ENCODE peak calls at places on chromosomes 4 and X, in six cellular contexts. Z is NCI-H345, N is dorsolateral prefrontal cortex, Y is caudate nucleus, S is iPS DF 19.7, X is NCI-H524 treated with DMSO at 0.1 percent for 48 hours. F is an unnamed sample.

GRCh38 chrX:111387470-111387869 is 24.5 kb downstream of the DCX start:
- DNase-seq in N (no peak), Y (no peak), S (no peak), X (no peak), Z (peak), F (no peak)

GRCh38 chr4:126794363-126794762 is 838.4 kb upstream of the INTU start:
- DNase-seq in Z (no peak), N (no peak), X (no peak), Y (no peak), S (no peak), F (peak)

GRCh38 chr4:156774422-156774821 is 197.2 kb downstream of the PDGFC start:
- DNase-seq in X (no peak), N (no peak), Z (no peak), Y (no peak), S (no peak), F (peak)

GRCh38 chr4:154593868-154594267 is 3.3 kb upstream of the FGA start:
- DNase-seq in X (no peak), S (no peak), N (peak), Y (peak), Z (no peak), F (no peak)

GRCh38 chrX:6468716-6469115 is 66.2 kb downstream of the VCX3A start:
- DNase-seq in Y (no peak), X (no peak), Z (no peak), N (no peak), S (no peak), F (no peak)

GRCh38 chr4:89645512-89645911 is 191.4 kb downstream of the SNCA start:
- DNase-seq in S (no peak), X (no peak), Z (peak), N (no peak), Y (no peak), F (no peak)

GRCh38 chr4:111842336-111842735 is 302.9 kb upstream of the FAM241A start:
- DNase-seq in S (no peak), Z (no peak), X (no peak), Y (no peak), N (no peak), F (no peak)

GRCh38 chrX:105323951-105324350 is 103.5 kb upstream of the TEX13A start:
- DNase-seq in N (no peak), Y (no peak), X (no peak), Z (no peak), S (no peak), F (peak)

GRCh38 chr4:3719836-3720235 is 46.3 kb upstream of the ADRA2C start:
- DNase-seq in Y (no peak), S (no peak), X (no peak), N (no peak), Z (no peak), F (no peak)

GRCh38 chr4:69092190-69092589 is 4.1 kb upstream of the UGT2B7 start:
- DNase-seq in S (no peak), Y (no peak), Z (no peak), N (no peak), X (no peak), F (peak)

GRCh38 chr4:1060646-1061371 is 49.4 kb downstream of the FGFRL1 start:
- DNase-seq in Z (no peak), N (peak), S (no peak), Y (no peak), X (no peak), F (no peak)

GRCh38 chrX:56000169-56000568 is 232.0 kb upstream of the KLF8 start:
- DNase-seq in Z (no peak), Y (no peak), N (no peak), X (no peak), S (no peak), F (no peak)

GRCh38 chrX:68209008-68209407 is 224.3 kb downstream of the OPHN1 start:
- DNase-seq in X (no peak), S (no peak), Y (no peak), N (no peak), Z (no peak), F (no peak)

GRCh38 chr4:140697709-140698560 is 58.2 kb downstream of the TBC1D9 start:
- DNase-seq in Z (no peak), Y (no peak), X (no peak), S (no peak), N (no peak), F (no peak)

GRCh38 chr4:37951465-37952352 is 8.5 kb upstream of the PTTG2 start:
- DNase-seq in Y (no peak), Z (no peak), N (no peak), X (no peak), S (no peak), F (no peak)

GRCh38 chr4:53558061-53558801 is 33.1 kb downstream of the LNX1 start:
- DNase-seq in S (no peak), X (no peak), Y (peak), N (peak), Z (peak), F (peak)

GRCh38 chr4:184351560-184352451 is 122.5 kb downstream of the IRF2 start:
- DNase-seq in S (no peak), Y (no peak), N (no peak), Z (no peak), X (no peak), F (no peak)

GRCh38 chr4:37562592-37562991 is 123.6 kb downstream of the RELL1 start:
- DNase-seq in X (no peak), Y (no peak), Z (no peak), S (no peak), N (no peak), F (peak)

GRCh38 chr4:1494416-1495315 is 88.4 kb upstream of the NKX1-1 start:
- DNase-seq in X (no peak), Z (no peak), S (no peak), N (peak), Y (no peak), F (no peak)

GRCh38 chr4:47639531-47639930 is 154.5 kb downstream of the ATP10D start:
- DNase-seq in X (no peak), N (no peak), Y (no peak), Z (no peak), S (no peak), F (peak)

GRCh38 chr4:153643406-153644016 is 40.6 kb upstream of the TLR2 start:
- DNase-seq in Z (peak), X (peak), S (no peak), N (no peak), Y (no peak), F (peak)

GRCh38 chr4:173367285-173367684 is 3.5 kb upstream of the SAP30 start:
- DNase-seq in Y (no peak), X (no peak), Z (no peak), S (no peak), N (no peak), F (peak)

GRCh38 chr4:157907224-157907623 is 265.6 kb downstream of the GASK1B start:
- DNase-seq in Y (no peak), Z (no peak), X (no peak), N (no peak), S (no peak), F (no peak)

GRCh38 chr4:155666701-155667537 is at the start of gene GUCY1A1:
- DNase-seq in N (peak), Z (peak), X (no peak), Y (peak), S (peak), F (peak)

GRCh38 chrX:129139837-129140679 is 383.2 kb downstream of the SMARCA1 start:
- DNase-seq in X (peak), N (no peak), Y (no peak), S (no peak), Z (no peak), F (no peak)

GRCh38 chr4:99665981-99666380 is 8.4 kb upstream of the C4orf54 start:
- DNase-seq in X (no peak), N (no peak), Z (no peak), Y (no peak), S (no peak), F (no peak)

F was measured in EH.